ENCODE peak calls at places on chromosome 12, in six cellular contexts. J is breast epithelium; K is stomach; G is CD8-positive, alpha-beta T cell; H is CD4-positive, alpha-beta memory T cell; L is suprapubic skin. U is an unnamed sample.

GRCh38 chr12:114528766-114529165 is 122.8 kb upstream of the TBX5 start:
- DNase-seq in K (no peak), J (no peak), H (no peak), L (no peak), G (no peak), U (no peak)

GRCh38 chr12:88634008-88634407 is 53.7 kb upstream of the KITLG start:
- DNase-seq in G (no peak), K (no peak), J (no peak), L (no peak), H (no peak), U (no peak)

GRCh38 chr12:9625019-9625418 is 17.3 kb upstream of the KLRB1 start:
- DNase-seq in H (no peak), J (no peak), L (no peak), K (no peak), G (no peak), U (no peak)

GRCh38 chr12:30823140-30823669 is 68.5 kb upstream of the CAPRIN2 start:
- DNase-seq in G (no peak), J (peak; percentile 62), K (peak; percentile 28), H (no peak), L (peak; percentile 83), U (peak; percentile 49)

GRCh38 chr12:90393089-90393488 is 561.9 kb downstream of the CCER1 start:
- DNase-seq in K (no peak), J (no peak), H (no peak), L (no peak), G (no peak), U (no peak)

GRCh38 chr12:75938189-75938588 is 93.4 kb downstream of the PHLDA1 start:
- DNase-seq in H (no peak), K (no peak), J (no peak), G (no peak), L (no peak), U (no peak)

GRCh38 chr12:62806893-62807292 is 128.1 kb downstream of the PPM1H start:
- DNase-seq in J (no peak), K (no peak), H (no peak), G (no peak), L (no peak), U (no peak)

GRCh38 chr12:25924535-25925001 is 33.9 kb upstream of the RASSF8 start:
- DNase-seq in J (no peak), H (no peak), G (no peak), L (no peak), K (no peak), U (no peak)

GRCh38 chr12:80701388-80701787 is 6.0 kb upstream of the MYF6 start:
- DNase-seq in J (no peak), K (no peak), G (no peak), L (no peak), H (no peak), U (no peak)

GRCh38 chr12:127257366-127257935 is 1009.5 kb upstream of the TMEM132C start:
- DNase-seq in J (no peak), K (no peak), G (no peak), H (no peak), L (no peak), U (no peak)

GRCh38 chr12:102423447-102423846 is 56.9 kb downstream of the IGF1 start:
- DNase-seq in L (no peak), K (no peak), J (no peak), G (no peak), H (no peak), U (no peak)

GRCh38 chr12:62581288-62582064 is 114.8 kb downstream of the MON2 start:
- DNase-seq in H (peak; percentile 34), K (no peak), L (no peak), J (no peak), G (no peak), U (no peak)

GRCh38 chr12:23204933-23205778 is 580.2 kb downstream of the ETNK1 start:
- DNase-seq in K (no peak), L (no peak), J (no peak), H (peak; percentile 33), G (no peak), U (no peak)

GRCh38 chr12:71746983-71747611 is 7.6 kb upstream of the RAB21 start:
- DNase-seq in G (no peak), H (peak; percentile 65), K (peak; percentile 33), L (no peak), J (no peak), U (no peak)

GRCh38 chr12:69556383-69556782 is 28.9 kb upstream of the CCT2 start:
- DNase-seq in G (no peak), K (no peak), L (no peak), H (no peak), J (no peak), U (no peak)

GRCh38 chr12:109870648-109871047 is 9.7 kb downstream of the GLTP start:
- DNase-seq in G (no peak), K (no peak), L (no peak), J (no peak), H (no peak), U (no peak)

GRCh38 chr12:54980341-54980740 is 4.2 kb downstream of the TESPA1 start:
- DNase-seq in K (no peak), L (no peak), H (peak; percentile 32), J (no peak), G (no peak), U (no peak)

GRCh38 chr12:59834659-59835474 is 239.0 kb downstream of the SLC16A7 start:
- DNase-seq in H (peak; percentile 17), J (no peak), K (no peak), G (no peak), L (no peak), U (no peak)

GRCh38 chr12:25436206-25436912 is 116.7 kb downstream of the LMNTD1 start:
- DNase-seq in J (no peak), H (peak; percentile 52), L (no peak), K (no peak), G (no peak), U (no peak)

GRCh38 chr12:93526786-93527428 is 45.6 kb upstream of the SOCS2 start:
- DNase-seq in H (no peak), L (no peak), J (no peak), K (no peak), G (no peak), U (no peak)

GRCh38 chr12:63889236-63889635 is 44.7 kb downstream of the SRGAP1 start:
- DNase-seq in G (no peak), K (no peak), J (no peak), L (no peak), H (no peak), U (no peak)

GRCh38 chr12:9740109-9740750 is 7.3 kb upstream of the CLECL1 start:
- DNase-seq in G (no peak), J (no peak), H (no peak), K (no peak), L (no peak), U (no peak)

GRCh38 chr12:6767301-6767591 is 1.1 kb downstream of the PTMS start:
- DNase-seq in J (no peak), G (no peak), K (no peak), H (no peak), L (no peak), U (no peak)

GRCh38 chr12:52847335-52848102 is 1.3 kb downstream of the KRT78 start:
- DNase-seq in J (no peak), L (no peak), G (no peak), K (peak; percentile 31), H (no peak), U (no peak)

GRCh38 chr12:27984275-27984674 is 11.7 kb upstream of the PTHLH start:
- DNase-seq in H (no peak), K (no peak), J (no peak), G (no peak), L (no peak), U (no peak)

GRCh38 chr12:32367381-32367780 is 32.0 kb upstream of the FGD4 start:
- DNase-seq in J (no peak), K (no peak), G (no peak), H (no peak), L (no peak), U (no peak)

DNA sequence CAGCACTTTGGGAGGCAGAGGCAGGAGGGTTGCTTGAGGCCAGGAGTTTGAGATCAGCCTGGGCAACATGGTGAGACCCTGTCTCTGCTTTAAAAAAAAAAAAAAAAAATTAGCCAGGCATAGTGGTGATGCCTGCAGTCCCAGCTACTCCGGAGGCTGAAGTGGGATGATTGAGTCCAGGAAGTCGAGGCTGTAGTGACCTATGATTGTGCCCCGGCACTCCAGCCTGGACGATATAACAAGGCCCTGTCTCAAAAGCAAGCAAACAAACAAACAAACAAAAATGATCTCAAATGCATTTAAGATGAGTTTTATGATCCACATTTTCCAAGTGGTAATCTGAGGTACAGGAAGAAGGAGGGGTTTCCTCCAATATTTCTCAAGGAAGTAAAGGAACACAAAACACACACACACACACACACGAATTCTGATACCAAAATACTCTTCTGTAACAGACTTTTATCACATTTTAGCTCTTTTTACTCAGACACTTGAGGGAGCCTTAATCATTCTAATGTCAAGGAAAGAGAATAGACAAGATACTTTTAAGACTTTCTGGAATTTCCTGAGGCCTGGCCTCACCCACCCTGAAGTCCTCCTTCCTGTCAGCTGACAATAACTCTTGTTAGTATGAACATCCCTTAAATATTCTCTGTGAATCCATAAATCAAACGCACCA is 44.4 kb upstream of the CERS5 start:
- DNase-seq in H (no peak), K (no peak), J (no peak), G (no peak), L (no peak), U (no peak)
- H3K4me3 ChIP-seq in H (peak overlapping the region; percentile 2), K (no peak overlapping the region), J (no peak overlapping the region), G (no peak overlapping the region), L (no peak overlapping the region), U (no peak overlapping the region)

GRCh38 chr12:65308001-65308400 is 29.5 kb downstream of the MSRB3 start:
- DNase-seq in J (no peak), L (no peak), K (no peak), G (no peak), H (no peak), U (no peak)
- H3K4me3 ChIP-seq in J (no peak overlapping the region), L (no peak overlapping the region), K (no peak overlapping the region), G (no peak overlapping the region), H (no peak overlapping the region), U (no peak overlapping the region)

GRCh38 chr12:13085968-13086686 is 17.3 kb downstream of the GSG1 start:
- DNase-seq in G (no peak), J (no peak), L (no peak), K (no peak), H (no peak), U (no peak)

GRCh38 chr12:13090054-13090453 is 13.4 kb downstream of the GSG1 start:
- DNase-seq in K (no peak), G (no peak), L (no peak), J (no peak), H (no peak), U (no peak)

GRCh38 chr12:13091831-13092230 is 11.6 kb downstream of the GSG1 start:
- DNase-seq in K (no peak), J (no peak), H (no peak), L (no peak), G (no peak), U (no peak)

GRCh38 chr12:13087766-13088165 is 15.7 kb downstream of the GSG1 start:
- DNase-seq in G (no peak), J (no peak), L (no peak), K (no peak), H (no peak), U (no peak)

DNA sequence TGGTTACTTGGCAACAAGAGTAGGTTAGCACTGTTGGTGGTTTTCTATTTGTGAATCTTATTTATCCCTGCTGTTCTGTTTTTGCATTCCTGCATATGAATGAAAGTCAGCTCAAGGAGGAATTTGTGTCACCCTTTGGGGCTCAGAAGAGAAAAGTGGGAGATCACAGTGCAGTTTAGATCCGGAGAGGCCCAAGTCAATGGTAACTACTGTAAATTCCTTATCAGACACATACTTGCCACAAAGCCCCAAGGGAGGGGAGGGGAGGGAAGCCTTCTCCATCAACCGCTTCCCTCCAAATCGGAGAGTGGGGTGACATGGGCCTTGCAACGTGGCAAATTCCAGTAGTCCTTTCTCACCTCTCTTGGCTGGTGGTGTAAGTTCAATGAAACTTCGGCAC is 15.0 kb downstream of the GSG1 start:
- DNase-seq in L (no peak), H (no peak), J (no peak), K (no peak), G (no peak), U (no peak)
- H3K4me3 ChIP-seq in L (no peak overlapping the region), H (no peak overlapping the region), J (no peak overlapping the region), K (no peak overlapping the region), G (no peak overlapping the region), U (no peak overlapping the region)

GRCh38 chr12:16021026-16021425 is 109.9 kb downstream of the DERA start:
- DNase-seq in J (no peak), H (no peak), L (no peak), G (no peak), K (no peak), U (no peak)
- H3K4me3 ChIP-seq in J (no peak overlapping the region), H (no peak overlapping the region), L (no peak overlapping the region), G (no peak overlapping the region), K (no peak overlapping the region), U (no peak overlapping the region)